ENCODE peak calls at places on chromosomes 7 and 10, in eight cellular contexts. P is stimulated activated CD8-positive, alpha-beta memory T cell treated with anti-CD3 and anti-CD28 coated beads, Interleukin-15, amount 100 ng/mL, for 24 hours; C is Calu3; D is MCF 10A; H is esophagus squamous epithelium; V is EH; I is astrocyte of the hippocampus; B is stimulated activated CD4-positive, alpha-beta T cell treated with anti-CD3 and anti-CD28 coated beads, TNF-alpha, amount 100 ng/mL, for 48 hours. U is an unnamed sample.
A peak's percentile ranks its signal among the peaks of the same experiment; 100 is the strongest.

GRCh38 chr7:43535810-43536585 is 46.9 kb upstream of the STK17A start:
- DNase-seq in P (no peak), C (no peak), D (peak; percentile 82), H (no peak), V (peak; percentile 92), I (peak; percentile 87), B (no peak), U (peak; percentile 83)

GRCh38 chr7:67484244-67484751 is 487.7 kb downstream of the TYW1 start:
- DNase-seq in P (no peak), C (peak; percentile 22), D (peak; percentile 38), H (no peak), V (peak; percentile 53), I (peak; percentile 74), B (no peak), U (peak; percentile 38)

GRCh38 chr7:80596933-80597517 is 41.4 kb upstream of the CD36 start:
- DNase-seq in P (no peak), C (no peak), D (no peak), H (no peak), V (no peak), I (no peak), B (no peak), U (no peak)

GRCh38 chr10:6563075-6563474 is 17.0 kb downstream of the PRKCQ start:
- DNase-seq in P (no peak), C (no peak), D (no peak), H (no peak), V (no peak), I (no peak), B (no peak), U (no peak)

GRCh38 chr10:30215631-30216030 is 133.4 kb downstream of the MTPAP start:
- DNase-seq in P (no peak), C (no peak), D (no peak), H (no peak), V (no peak), I (no peak), B (no peak), U (no peak)

GRCh38 chr7:68005992-68006391 is 1009.4 kb downstream of the TYW1 start:
- DNase-seq in P (no peak), C (no peak), D (no peak), H (no peak), V (no peak), I (no peak), B (no peak), U (no peak)

GRCh38 chr7:69738396-69738889 is 140.2 kb downstream of the AUTS2 start:
- DNase-seq in P (no peak), C (no peak), D (no peak), H (no peak), V (no peak), I (peak; percentile 91), B (no peak), U (no peak)

GRCh38 chr7:81190997-81191747 is 272.3 kb upstream of the SEMA3C start:
- DNase-seq in P (no peak), C (peak; percentile 13), D (peak; percentile 69), H (no peak), V (peak; percentile 63), I (peak; percentile 64), B (no peak), U (peak; percentile 33)

GRCh38 chr7:4745971-4746919 is 29.2 kb upstream of the AP5Z1 start:
- DNase-seq in P (no peak), C (peak; percentile 56), D (peak; percentile 62), H (no peak), V (peak; percentile 79), I (peak; percentile 35), B (no peak), U (peak; percentile 63)

GRCh38 chr10:112526906-112527305 is 79.9 kb downstream of the VTI1A start:
- DNase-seq in P (no peak), C (no peak), D (no peak), H (no peak), V (no peak), I (peak; percentile 41), B (no peak), U (no peak)

GRCh38 chr7:50665403-50666123 is 100.4 kb upstream of the DDC start:
- DNase-seq in P (no peak), C (no peak), D (peak; percentile 16), H (no peak), V (peak; percentile 15), I (no peak), B (no peak), U (no peak)

GRCh38 chr10:102297132-102297531 is 51.8 kb downstream of the GBF1 start:
- DNase-seq in P (no peak), C (no peak), D (no peak), H (no peak), V (no peak), I (no peak), B (no peak), U (no peak)

GRCh38 chr10:69635428-69636272 is 5.6 kb downstream of the FAM241B start:
- DNase-seq in P (no peak), C (no peak), D (no peak), H (no peak), V (no peak), I (no peak), B (no peak), U (no peak)

GRCh38 chr7:156473476-156474240 is 166.9 kb upstream of the RNF32 start:
- DNase-seq in P (no peak), C (peak; percentile 54), D (peak; percentile 57), H (no peak), V (no peak), I (peak; percentile 63), B (peak; percentile 1), U (no peak)

GRCh38 chr10:48713966-48714618 is 29.4 kb downstream of the WDFY4 start:
- DNase-seq in P (no peak), C (no peak), D (no peak), H (no peak), V (no peak), I (no peak), B (no peak), U (no peak)

GRCh38 chr10:78250313-78251040 is 216.8 kb downstream of the RPS24 start:
- DNase-seq in P (no peak), C (no peak), D (no peak), H (no peak), V (no peak), I (no peak), B (no peak), U (no peak)

GRCh38 chr10:43062402-43063160 is 14.3 kb upstream of the RET start:
- DNase-seq in P (no peak), C (no peak), D (no peak), H (no peak), V (no peak), I (no peak), B (no peak), U (no peak)

GRCh38 chr7:150685219-150686029 is at the start of gene GIMAP2:
- DNase-seq in P (no peak), C (no peak), D (peak; percentile 33), H (no peak), V (peak; percentile 1), I (no peak), B (no peak), U (no peak)

GRCh38 chr10:49520122-49520775 is 18.7 kb downstream of the ERCC6 start:
- DNase-seq in P (no peak), C (no peak), D (no peak), H (no peak), V (no peak), I (no peak), B (no peak), U (no peak)

GRCh38 chr7:78301361-78301760 is 502.8 kb downstream of the PHTF2 start:
- DNase-seq in P (no peak), C (no peak), D (no peak), H (no peak), V (peak; percentile 92), I (peak; percentile 67), B (no peak), U (peak; percentile 72)

GRCh38 chr10:14186245-14186644 is 144.5 kb downstream of the FRMD4A start:
- DNase-seq in P (no peak), C (no peak), D (peak; percentile 20), H (no peak), V (peak; percentile 18), I (peak; percentile 57), B (no peak), U (peak; percentile 1)

GRCh38 chr10:131110241-131110783 is 201.2 kb downstream of the TCERG1L start:
- DNase-seq in P (no peak), C (no peak), D (no peak), H (no peak), V (no peak), I (no peak), B (no peak), U (no peak)

GRCh38 chr7:27277628-27278027 is 35.0 kb downstream of the EVX1 start:
- DNase-seq in P (no peak), C (peak; percentile 64), D (peak; percentile 74), H (no peak), V (peak; percentile 15), I (no peak), B (no peak), U (peak; percentile 33)

GRCh38 chr10:132306951-132307751 is 599 bp downstream of the STK32C start:
- DNase-seq in P (no peak), C (peak; percentile 75), D (peak; percentile 55), H (no peak), V (no peak), I (peak; percentile 32), B (no peak), U (no peak)

GRCh38 chr7:66921396-66921917 is 432 bp downstream of the TMEM248 start:
- DNase-seq in P (no peak), C (no peak), D (peak; percentile 49), H (no peak), V (peak; percentile 55), I (peak; percentile 76), B (no peak), U (peak; percentile 49)

GRCh38 chr7:10910447-10910846 is 63.2 kb upstream of the PHF14 start:
- DNase-seq in P (no peak), C (no peak), D (no peak), H (no peak), V (no peak), I (no peak), B (no peak), U (no peak)

GRCh38 chr7:139453673-139454321 is 29.7 kb downstream of the KLRG2 start:
- DNase-seq in P (no peak), C (no peak), D (no peak), H (no peak), V (no peak), I (peak; percentile 65), B (no peak), U (no peak)

GRCh38 chr10:93762979-93763391 is 5.2 kb downstream of the LGI1 start:
- DNase-seq in P (no peak), C (no peak), D (no peak), H (no peak), V (no peak), I (no peak), B (no peak), U (no peak)

GRCh38 chr7:48109848-48110663 is 21.0 kb downstream of the UPP1 start:
- DNase-seq in P (peak; percentile 82), C (peak; percentile 93), D (peak; percentile 78), H (peak; percentile 32), V (peak; percentile 54), I (peak; percentile 75), B (peak; percentile 72), U (peak; percentile 31)

GRCh38 chr10:126380352-126381076 is 7.8 kb downstream of the ADAM12 start:
- DNase-seq in P (no peak), C (no peak), D (no peak), H (no peak), V (peak; percentile 58), I (no peak), B (no peak), U (no peak)

GRCh38 chr10:97571622-97572021 is 957 bp upstream of the ANKRD2 start:
- DNase-seq in P (no peak), C (peak; percentile 58), D (peak; percentile 76), H (no peak), V (no peak), I (no peak), B (no peak), U (no peak)

GRCh38 chr7:157955383-157955999 is 618.7 kb downstream of the DNAJB6 start:
- DNase-seq in P (no peak), C (no peak), D (no peak), H (no peak), V (no peak), I (no peak), B (no peak), U (no peak)

GRCh38 chr7:10685040-10685439 is 288.6 kb upstream of the PHF14 start:
- DNase-seq in P (no peak), C (peak; percentile 3), D (no peak), H (no peak), V (no peak), I (no peak), B (no peak), U (no peak)

GRCh38 chr7:17654940-17655339 is 285.4 kb downstream of the SNX13 start:
- DNase-seq in P (no peak), C (no peak), D (peak; percentile 25), H (no peak), V (peak; percentile 50), I (no peak), B (no peak), U (no peak)

U was measured in HFFc6.